ENCODE peak calls at places on chromosomes 1 and 21, in five cellular contexts. One of them, this sample, is unnamed.

GRCh38 chr1:87140831-87141540 is 187.7 kb upstream of the LMO4 start:
- DNase-seq in CD8-positive, alpha-beta T cell: no peak
- DNase-seq in pancreas: no peak
- DNase-seq in mesenchymal stem cell: no peak
- DNase-seq in psoas muscle: no peak
- DNase-seq in this sample: no peak

GRCh38 chr1:46368781-46369180 is 25.3 kb upstream of the FAAH start:
- DNase-seq in pancreas: no peak
- DNase-seq in psoas muscle: no peak
- DNase-seq in mesenchymal stem cell: no peak
- DNase-seq in CD8-positive, alpha-beta T cell: no peak
- DNase-seq in this sample: no peak

GRCh38 chr1:14924455-14925325 is 228.9 kb upstream of the TMEM51 start:
- DNase-seq in pancreas: peak; percentile 65
- DNase-seq in CD8-positive, alpha-beta T cell: no peak
- DNase-seq in mesenchymal stem cell: peak; percentile 82
- DNase-seq in psoas muscle: peak; percentile 37
- DNase-seq in this sample: peak; percentile 57

GRCh38 chr21:36236052-36236730 is 79.6 kb downstream of the DOP1B start:
- DNase-seq in CD8-positive, alpha-beta T cell: no peak
- DNase-seq in mesenchymal stem cell: no peak
- DNase-seq in psoas muscle: no peak
- DNase-seq in pancreas: no peak
- DNase-seq in this sample: no peak

GRCh38 chr1:58855351-58856165 is 71.7 kb upstream of the JUN start:
- DNase-seq in pancreas: no peak
- DNase-seq in CD8-positive, alpha-beta T cell: no peak
- DNase-seq in psoas muscle: no peak
- DNase-seq in mesenchymal stem cell: peak; percentile 35
- DNase-seq in this sample: no peak

GRCh38 chr1:16152521-16153087 is 3.3 kb downstream of the EPHA2 start:
- DNase-seq in psoas muscle: no peak
- DNase-seq in mesenchymal stem cell: no peak
- DNase-seq in pancreas: no peak
- DNase-seq in CD8-positive, alpha-beta T cell: no peak
- DNase-seq in this sample: no peak

GRCh38 chr21:39852726-39853510 is 14.3 kb upstream of the PCP4 start:
- DNase-seq in psoas muscle: no peak
- DNase-seq in mesenchymal stem cell: no peak
- DNase-seq in CD8-positive, alpha-beta T cell: no peak
- DNase-seq in pancreas: no peak
- DNase-seq in this sample: no peak

GRCh38 chr1:222370911-222371717 is 176.8 kb downstream of the HHIPL2 start:
- DNase-seq in mesenchymal stem cell: peak; percentile 88
- DNase-seq in CD8-positive, alpha-beta T cell: no peak
- DNase-seq in psoas muscle: no peak
- DNase-seq in pancreas: no peak
- DNase-seq in this sample: no peak

GRCh38 chr1:2240251-2241156 is 12.4 kb downstream of the SKI start:
- DNase-seq in CD8-positive, alpha-beta T cell: peak; percentile 69
- DNase-seq in psoas muscle: peak; percentile 84
- DNase-seq in pancreas: peak; percentile 80
- DNase-seq in mesenchymal stem cell: peak; percentile 49
- DNase-seq in this sample: peak; percentile 82

GRCh38 chr1:22592919-22593790 is 29.9 kb downstream of the EPHA8 start:
- DNase-seq in psoas muscle: no peak
- DNase-seq in pancreas: no peak
- DNase-seq in CD8-positive, alpha-beta T cell: no peak
- DNase-seq in mesenchymal stem cell: no peak
- DNase-seq in this sample: no peak

GRCh38 chr1:202159534-202160371 is 649 bp downstream of the PTPN7 start:
- DNase-seq in mesenchymal stem cell: no peak
- DNase-seq in CD8-positive, alpha-beta T cell: peak; percentile 53
- DNase-seq in psoas muscle: no peak
- DNase-seq in pancreas: no peak
- DNase-seq in this sample: no peak

GRCh38 chr1:27599605-27600499 is 4.1 kb downstream of the AHDC1 start:
- DNase-seq in mesenchymal stem cell: no peak
- DNase-seq in CD8-positive, alpha-beta T cell: no peak
- DNase-seq in psoas muscle: no peak
- DNase-seq in pancreas: no peak
- DNase-seq in this sample: no peak

GRCh38 chr1:55033215-55033614 is 6.1 kb upstream of the PCSK9 start:
- DNase-seq in CD8-positive, alpha-beta T cell: no peak
- DNase-seq in mesenchymal stem cell: no peak
- DNase-seq in psoas muscle: no peak
- DNase-seq in pancreas: no peak
- DNase-seq in this sample: no peak

GRCh38 chr1:209434066-209434465 is 149.4 kb upstream of the CAMK1G start:
- DNase-seq in mesenchymal stem cell: no peak
- DNase-seq in psoas muscle: no peak
- DNase-seq in CD8-positive, alpha-beta T cell: no peak
- DNase-seq in pancreas: no peak
- DNase-seq in this sample: no peak

GRCh38 chr21:39597595-39598185 is 15.1 kb upstream of the B3GALT5 start:
- DNase-seq in pancreas: peak; percentile 40
- DNase-seq in psoas muscle: no peak
- DNase-seq in mesenchymal stem cell: no peak
- DNase-seq in CD8-positive, alpha-beta T cell: no peak
- DNase-seq in this sample: no peak

GRCh38 chr21:42233067-42233981 is 14.4 kb downstream of the ABCG1 start:
- DNase-seq in pancreas: peak; percentile 45
- DNase-seq in CD8-positive, alpha-beta T cell: peak; percentile 94
- DNase-seq in mesenchymal stem cell: peak; percentile 73
- DNase-seq in psoas muscle: peak; percentile 89
- DNase-seq in this sample: peak; percentile 68

GRCh38 chr1:168135116-168135981 is 1.4 kb downstream of the GPR161 start:
- DNase-seq in CD8-positive, alpha-beta T cell: no peak
- DNase-seq in pancreas: no peak
- DNase-seq in mesenchymal stem cell: peak; percentile 4
- DNase-seq in psoas muscle: no peak
- DNase-seq in this sample: no peak

GRCh38 chr1:96041470-96041869 is 680.1 kb upstream of the PTBP2 start:
- DNase-seq in CD8-positive, alpha-beta T cell: no peak
- DNase-seq in pancreas: no peak
- DNase-seq in mesenchymal stem cell: no peak
- DNase-seq in psoas muscle: no peak
- DNase-seq in this sample: no peak

GRCh38 chr21:33383056-33383888 is 19.9 kb upstream of the IFNGR2 start:
- DNase-seq in psoas muscle: peak; percentile 63
- DNase-seq in CD8-positive, alpha-beta T cell: peak; percentile 74
- DNase-seq in mesenchymal stem cell: peak; percentile 98
- DNase-seq in pancreas: peak; percentile 27
- DNase-seq in this sample: peak; percentile 68

GRCh38 chr1:154736840-154737239 is 128.9 kb upstream of the ADAR start:
- DNase-seq in pancreas: no peak
- DNase-seq in mesenchymal stem cell: peak; percentile 78
- DNase-seq in psoas muscle: no peak
- DNase-seq in CD8-positive, alpha-beta T cell: no peak
- DNase-seq in this sample: no peak

GRCh38 chr1:9902060-9902452 is 8.0 kb downstream of the CTNNBIP1 start:
- DNase-seq in CD8-positive, alpha-beta T cell: no peak
- DNase-seq in pancreas: no peak
- DNase-seq in psoas muscle: no peak
- DNase-seq in mesenchymal stem cell: no peak
- DNase-seq in this sample: no peak

GRCh38 chr1:152502496-152503180 is 8.0 kb upstream of the LCE5A start:
- DNase-seq in mesenchymal stem cell: no peak
- DNase-seq in pancreas: no peak
- DNase-seq in psoas muscle: no peak
- DNase-seq in CD8-positive, alpha-beta T cell: no peak
- DNase-seq in this sample: no peak

GRCh38 chr1:145927916-145928647 is 798 bp upstream of the RBM8A start:
- DNase-seq in pancreas: no peak
- DNase-seq in psoas muscle: no peak
- DNase-seq in mesenchymal stem cell: no peak
- DNase-seq in CD8-positive, alpha-beta T cell: no peak
- DNase-seq in this sample: no peak

GRCh38 chr1:31154632-31155215 is 85.0 kb downstream of the NKAIN1 start:
- DNase-seq in psoas muscle: peak; percentile 79
- DNase-seq in mesenchymal stem cell: peak; percentile 71
- DNase-seq in pancreas: peak; percentile 90
- DNase-seq in CD8-positive, alpha-beta T cell: peak; percentile 49
- DNase-seq in this sample: peak; percentile 94

GRCh38 chr1:55375617-55376258 is 160.6 kb upstream of the USP24 start:
- DNase-seq in CD8-positive, alpha-beta T cell: no peak
- DNase-seq in pancreas: no peak
- DNase-seq in mesenchymal stem cell: peak; percentile 47
- DNase-seq in psoas muscle: no peak
- DNase-seq in this sample: no peak

GRCh38 chr21:46189213-46189958 is 5.1 kb upstream of the SPATC1L start:
- DNase-seq in pancreas: no peak
- DNase-seq in psoas muscle: no peak
- DNase-seq in CD8-positive, alpha-beta T cell: no peak
- DNase-seq in mesenchymal stem cell: peak; percentile 61
- DNase-seq in this sample: peak; percentile 14

GRCh38 chr21:43974791-43975468 is 37.2 kb upstream of the TRAPPC10 start:
- DNase-seq in mesenchymal stem cell: no peak
- DNase-seq in pancreas: no peak
- DNase-seq in psoas muscle: no peak
- DNase-seq in CD8-positive, alpha-beta T cell: no peak
- DNase-seq in this sample: no peak

GRCh38 chr1:200980452-200980772 is 43.1 kb downstream of the KIF21B start:
- DNase-seq in psoas muscle: no peak
- DNase-seq in pancreas: no peak
- DNase-seq in mesenchymal stem cell: no peak
- DNase-seq in CD8-positive, alpha-beta T cell: no peak
- DNase-seq in this sample: no peak

GRCh38 chr1:231242516-231243198 is 1.6 kb downstream of the GNPAT start:
- DNase-seq in mesenchymal stem cell: peak; percentile 56
- DNase-seq in pancreas: no peak
- DNase-seq in CD8-positive, alpha-beta T cell: no peak
- DNase-seq in psoas muscle: no peak
- DNase-seq in this sample: no peak

GRCh38 chr1:86503477-86504129 is 34.9 kb downstream of the CLCA1 start:
- DNase-seq in psoas muscle: peak; percentile 19
- DNase-seq in CD8-positive, alpha-beta T cell: no peak
- DNase-seq in pancreas: no peak
- DNase-seq in mesenchymal stem cell: no peak
- DNase-seq in this sample: peak; percentile 68

GRCh38 chr1:77796695-77797405 is 17.4 kb downstream of the MIGA1 start:
- DNase-seq in pancreas: no peak
- DNase-seq in CD8-positive, alpha-beta T cell: no peak
- DNase-seq in mesenchymal stem cell: no peak
- DNase-seq in psoas muscle: no peak
- DNase-seq in this sample: no peak

GRCh38 chr1:158422215-158422614 is 3.8 kb downstream of the OR10K2 start:
- DNase-seq in CD8-positive, alpha-beta T cell: no peak
- DNase-seq in psoas muscle: no peak
- DNase-seq in pancreas: no peak
- DNase-seq in mesenchymal stem cell: no peak
- DNase-seq in this sample: no peak

GRCh38 chr1:33466159-33466558 is 6.3 kb upstream of the ZSCAN20 start:
- DNase-seq in pancreas: no peak
- DNase-seq in psoas muscle: no peak
- DNase-seq in CD8-positive, alpha-beta T cell: no peak
- DNase-seq in mesenchymal stem cell: no peak
- DNase-seq in this sample: no peak

GRCh38 chr1:13952985-13953384 is 253.0 kb downstream of the PRDM2 start:
- DNase-seq in pancreas: no peak
- DNase-seq in mesenchymal stem cell: no peak
- DNase-seq in CD8-positive, alpha-beta T cell: no peak
- DNase-seq in psoas muscle: no peak
- DNase-seq in this sample: no peak

GRCh38 chr21:31273278-31273677 is 70.8 kb downstream of the TIAM1 start:
- DNase-seq in mesenchymal stem cell: no peak
- DNase-seq in psoas muscle: no peak
- DNase-seq in CD8-positive, alpha-beta T cell: no peak
- DNase-seq in pancreas: no peak
- DNase-seq in this sample: no peak

DNA sequence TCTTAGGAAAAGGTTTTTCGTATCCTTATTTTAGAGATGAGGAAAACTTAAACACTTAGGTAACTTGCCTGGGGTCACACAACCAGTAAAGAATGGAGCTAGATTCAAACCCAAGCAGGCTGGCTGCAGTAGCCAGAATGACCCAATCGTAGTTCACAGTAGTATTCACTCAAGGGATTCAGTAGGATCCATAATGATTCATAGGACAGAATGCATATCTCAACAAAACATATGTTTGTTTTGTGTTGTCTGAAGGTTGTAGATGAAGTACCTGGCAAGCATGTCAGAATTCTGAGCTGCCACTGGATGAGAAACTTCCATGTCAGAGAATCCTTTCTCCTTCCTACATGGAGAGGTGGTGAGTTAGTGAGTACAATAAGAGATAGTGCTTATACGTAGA is 155.5 kb downstream of the C1orf21 start:
- DNase-seq in mesenchymal stem cell: no peak
- DNase-seq in CD8-positive, alpha-beta T cell: no peak
- DNase-seq in pancreas: no peak
- DNase-seq in psoas muscle: no peak
- DNase-seq in this sample: no peak
- H3K27ac ChIP-seq in mesenchymal stem cell: no peak overlapping the region
- H3K27ac ChIP-seq in CD8-positive, alpha-beta T cell: no peak overlapping the region
- H3K27ac ChIP-seq in pancreas: no peak overlapping the region
- H3K27ac ChIP-seq in psoas muscle: no peak overlapping the region
- H3K27ac ChIP-seq in this sample: no peak overlapping the region

DNA sequence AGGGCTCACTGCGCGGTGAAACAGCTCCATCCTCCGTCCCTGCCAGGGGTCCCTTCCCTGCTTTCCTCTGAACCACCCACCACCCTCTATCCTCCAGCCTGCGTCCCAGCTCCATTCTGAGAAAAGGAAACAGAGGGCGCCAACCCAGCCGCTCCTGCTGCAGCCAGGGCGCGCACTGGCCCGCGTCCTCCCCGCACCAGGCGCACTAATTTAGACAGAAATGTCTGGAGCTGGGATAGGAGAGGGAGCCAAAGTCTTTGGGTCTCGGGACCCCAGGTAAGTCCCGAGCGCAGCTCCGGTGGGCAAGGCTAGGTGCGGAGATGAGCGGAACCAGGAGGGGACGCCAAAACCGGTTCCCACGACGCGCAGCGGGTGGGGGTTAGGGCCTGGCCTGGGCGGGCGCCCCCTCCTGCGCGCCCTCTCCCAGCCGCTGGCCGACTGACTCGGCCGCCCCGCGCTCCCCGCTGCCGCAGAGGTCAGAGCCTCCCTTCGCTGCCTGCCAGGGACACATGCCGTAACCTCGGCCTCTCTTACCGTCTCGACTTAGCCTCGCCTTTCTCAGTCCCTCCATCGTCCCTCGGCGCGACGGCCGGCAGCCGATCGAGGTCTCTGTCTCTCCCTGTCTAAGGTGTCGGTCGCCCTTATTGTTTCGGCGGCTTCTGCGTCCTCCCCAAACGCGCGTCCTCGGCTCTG is 2.0 kb downstream of the CAMK2N1 start:
- DNase-seq in mesenchymal stem cell: peak; percentile 66
- DNase-seq in pancreas: no peak
- DNase-seq in CD8-positive, alpha-beta T cell: no peak
- DNase-seq in psoas muscle: peak; percentile 22
- DNase-seq in this sample: no peak
- H3K4me3 ChIP-seq in mesenchymal stem cell: peak overlapping the region; percentile 81
- H3K4me3 ChIP-seq in pancreas: peak overlapping the region; percentile 40
- H3K4me3 ChIP-seq in CD8-positive, alpha-beta T cell: peak overlapping the region; percentile 50
- H3K4me3 ChIP-seq in psoas muscle: peak overlapping the region; percentile 68
- H3K4me3 ChIP-seq in this sample: peak overlapping the region; percentile 92

GRCh38 chr1:232766904-232767303 is 38.3 kb upstream of the MAP10 start:
- DNase-seq in CD8-positive, alpha-beta T cell: no peak
- DNase-seq in mesenchymal stem cell: no peak
- DNase-seq in psoas muscle: no peak
- DNase-seq in pancreas: no peak
- DNase-seq in this sample: no peak
- H3K27ac ChIP-seq in CD8-positive, alpha-beta T cell: no peak overlapping the region
- H3K27ac ChIP-seq in mesenchymal stem cell: peak overlapping the region; percentile 88
- H3K27ac ChIP-seq in psoas muscle: peak overlapping the region; percentile 90
- H3K27ac ChIP-seq in pancreas: peak overlapping the region; percentile 19
- H3K27ac ChIP-seq in this sample: peak overlapping the region; percentile 89

GRCh38 chr1:206944703-206945102 is 1.6 kb downstream of the PIGR start:
- DNase-seq in pancreas: no peak
- DNase-seq in psoas muscle: no peak
- DNase-seq in CD8-positive, alpha-beta T cell: peak; percentile 40
- DNase-seq in mesenchymal stem cell: no peak
- DNase-seq in this sample: no peak
- H3K4me3 ChIP-seq in pancreas: no peak overlapping the region
- H3K4me3 ChIP-seq in psoas muscle: no peak overlapping the region
- H3K4me3 ChIP-seq in CD8-positive, alpha-beta T cell: no peak overlapping the region
- H3K4me3 ChIP-seq in mesenchymal stem cell: no peak overlapping the region
- H3K4me3 ChIP-seq in this sample: peak overlapping the region; percentile 26